ENCODE peak calls at places on chromosome 10, in six cellular contexts. S is NCI-H1105 treated with DMSO at 0.1 percent for 48 hours; Z is GM19239; T is activated CD8-positive, alpha-beta memory T cell treated with anti-CD3 and anti-CD28 coated beads for 48 hours; I is tibial artery; A is CD4-positive, CD25-positive, alpha-beta regulatory T cell. L is an unnamed sample.

GRCh38 chr10:11789294-11789693 is 33.9 kb upstream of the PROSER2 start:
- DNase-seq in T (no peak), S (no peak), Z (no peak), I (no peak), A (no peak), L (no peak)

GRCh38 chr10:44033008-44033407 is 351.9 kb downstream of the CXCL12 start:
- DNase-seq in S (no peak), Z (no peak), I (no peak), T (no peak), A (no peak), L (no peak)

GRCh38 chr10:88111294-88111693 is 247.9 kb downstream of the PTEN start:
- DNase-seq in A (no peak), S (no peak), Z (no peak), T (no peak), I (no peak), L (no peak)

GRCh38 chr10:98404571-98405396 is 10.2 kb downstream of the PYROXD2 start:
- DNase-seq in I (no peak), S (no peak), A (no peak), Z (no peak), T (no peak), L (no peak)

GRCh38 chr10:126598009-126598408 is 72.5 kb downstream of the C10orf90 start:
- DNase-seq in Z (no peak), T (no peak), I (no peak), S (no peak), A (no peak), L (no peak)

GRCh38 chr10:131824371-131825149 is 76.2 kb upstream of the PPP2R2D start:
- DNase-seq in A (no peak), Z (no peak), T (no peak), I (no peak), S (no peak), L (peak; percentile 16)

GRCh38 chr10:26725837-26726727 is 28.6 kb downstream of the PDSS1 start:
- DNase-seq in S (peak; percentile 32), I (no peak), Z (peak; percentile 28), A (peak; percentile 27), T (no peak), L (peak; percentile 85)

GRCh38 chr10:8563478-8563877 is 509.0 kb downstream of the GATA3 start:
- DNase-seq in A (no peak), S (no peak), T (no peak), I (no peak), Z (no peak), L (no peak)

GRCh38 chr10:6320320-6321010 is 117.7 kb downstream of the PFKFB3 start:
- DNase-seq in Z (no peak), A (no peak), T (no peak), I (no peak), S (no peak), L (no peak)

GRCh38 chr10:4519691-4520402 is 306.2 kb upstream of the AKR1E2 start:
- DNase-seq in T (no peak), A (no peak), Z (no peak), I (no peak), S (no peak), L (no peak)

GRCh38 chr10:62390497-62391176 is 16.5 kb downstream of the ZNF365 start:
- DNase-seq in I (no peak), Z (no peak), T (no peak), S (no peak), A (no peak), L (no peak)

GRCh38 chr10:132202070-132202970 is 15.6 kb downstream of the DPYSL4 start:
- DNase-seq in A (no peak), S (no peak), I (no peak), Z (no peak), T (no peak), L (peak; percentile 69)

GRCh38 chr10:118272090-118272775 is 69.9 kb downstream of the FAM204A start:
- DNase-seq in S (no peak), Z (no peak), I (peak; percentile 30), A (no peak), T (no peak), L (no peak)

GRCh38 chr10:58189269-58189668 is 78.4 kb downstream of the IPMK start:
- DNase-seq in Z (no peak), A (no peak), T (no peak), S (no peak), I (peak; percentile 29), L (no peak)

GRCh38 chr10:52750629-52751028 is 22.0 kb downstream of the MBL2 start:
- DNase-seq in I (no peak), S (no peak), A (no peak), T (no peak), Z (no peak), L (no peak)

GRCh38 chr10:34102237-34102673 is 712.8 kb downstream of the PARD3 start:
- DNase-seq in Z (no peak), T (no peak), A (no peak), I (peak; percentile 74), S (no peak), L (peak; percentile 87)

L was measured in Right ventricle myocardium inferior.